ENCODE peak calls at places on chromosomes 12 and 14, in six cellular contexts. Y, B, M, T, N and C are unnamed samples.

GRCh38 chr12:121217761-121218160 is 7.8 kb downstream of the P2RX4 start:
- DNase-seq in Y (no peak), B (no peak), M (no peak), T (no peak), N (no peak), C (no peak)

GRCh38 chr14:34665785-34666425 is 36.0 kb upstream of the SNX6 start:
- DNase-seq in Y (no peak), B (no peak), M (peak), T (no peak), N (no peak), C (peak)

GRCh38 chr12:54282949-54283593 is 2.5 kb downstream of the HNRNPA1 start:
- DNase-seq in Y (no peak), B (no peak), M (no peak), T (no peak), N (no peak), C (no peak)

GRCh38 chr12:92403210-92404175 is 257.8 kb upstream of the BTG1 start:
- DNase-seq in Y (no peak), B (no peak), M (no peak), T (no peak), N (no peak), C (no peak)

GRCh38 chr12:27279836-27280235 is 35.8 kb downstream of the STK38L start:
- DNase-seq in Y (no peak), B (no peak), M (no peak), T (no peak), N (no peak), C (no peak)

GRCh38 chr14:72595152-72595551 is 298.7 kb downstream of the DPF3 start:
- DNase-seq in Y (no peak), B (no peak), M (no peak), T (no peak), N (no peak), C (no peak)

GRCh38 chr14:67555518-67556090 is 22.5 kb downstream of the PLEKHH1 start:
- DNase-seq in Y (no peak), B (no peak), M (no peak), T (no peak), N (no peak), C (no peak)

GRCh38 chr12:53287741-53288216 is 7.6 kb upstream of the PFDN5 start:
- DNase-seq in Y (peak), B (peak), M (peak), T (peak), N (no peak), C (peak)

GRCh38 chr12:104524026-104524425 is 67.3 kb downstream of the CHST11 start:
- DNase-seq in Y (no peak), B (no peak), M (peak), T (no peak), N (no peak), C (no peak)

GRCh38 chr14:31921741-31922140 is 155.4 kb upstream of the ARHGAP5 start:
- DNase-seq in Y (no peak), B (no peak), M (no peak), T (no peak), N (no peak), C (no peak)

GRCh38 chr12:76713130-76713529 is 50.8 kb upstream of the ZDHHC17 start:
- DNase-seq in Y (no peak), B (no peak), M (no peak), T (no peak), N (no peak), C (peak)

GRCh38 chr12:55063291-55063690 is 43.5 kb downstream of the NEUROD4 start:
- DNase-seq in Y (no peak), B (no peak), M (no peak), T (no peak), N (no peak), C (no peak)

GRCh38 chr14:68145036-68145435 is 325.5 kb downstream of the RAD51B start:
- DNase-seq in Y (no peak), B (no peak), M (no peak), T (no peak), N (no peak), C (no peak)

GRCh38 chr12:82527165-82527780 is 159.4 kb upstream of the TMTC2 start:
- DNase-seq in Y (peak), B (no peak), M (peak), T (no peak), N (no peak), C (peak)

GRCh38 chr14:94143239-94143638 is 13.8 kb upstream of the IFI27L2 start:
- DNase-seq in Y (no peak), B (no peak), M (no peak), T (no peak), N (no peak), C (no peak)

GRCh38 chr14:77111021-77111420 is 13.0 kb downstream of the CIPC start:
- DNase-seq in Y (peak), B (no peak), M (peak), T (no peak), N (no peak), C (no peak)

GRCh38 chr14:61662437-61663311 is 32.6 kb upstream of the HIF1A start:
- DNase-seq in Y (no peak), B (no peak), M (peak), T (no peak), N (no peak), C (peak)

GRCh38 chr12:101733166-101733565 is 6.1 kb downstream of the SYCP3 start:
- DNase-seq in Y (no peak), B (no peak), M (no peak), T (no peak), N (no peak), C (no peak)

GRCh38 chr12:31238764-31239387 is 87.1 kb downstream of the SINHCAF start:
- DNase-seq in Y (peak), B (no peak), M (peak), T (peak), N (no peak), C (peak)

GRCh38 chr12:95918194-95918993 is 24.0 kb downstream of the CCDC38 start:
- DNase-seq in Y (peak), B (no peak), M (peak), T (no peak), N (no peak), C (peak)

GRCh38 chr14:69287096-69287991 is 27.4 kb downstream of the GALNT16 start:
- DNase-seq in Y (no peak), B (no peak), M (peak), T (no peak), N (peak), C (no peak)

GRCh38 chr12:121719926-121720414 is 7.4 kb downstream of the TMEM120B start:
- DNase-seq in Y (no peak), B (no peak), M (peak), T (no peak), N (no peak), C (peak)

GRCh38 chr12:24057920-24058476 is 108.5 kb upstream of the SOX5 start:
- DNase-seq in Y (no peak), B (no peak), M (no peak), T (no peak), N (no peak), C (no peak)

GRCh38 chr12:102059343-102059742 is 2.4 kb downstream of the WASHC3 start:
- DNase-seq in Y (no peak), B (no peak), M (no peak), T (no peak), N (no peak), C (no peak)

GRCh38 chr14:105878125-105878524 is 351.7 kb downstream of the TMEM121 start:
- DNase-seq in Y (no peak), B (peak), M (no peak), T (peak), N (no peak), C (no peak)

GRCh38 chr12:14845350-14845750 is 2.0 kb upstream of the ART4 start:
- DNase-seq in Y (peak), B (no peak), M (peak), T (no peak), N (no peak), C (peak)

GRCh38 chr14:64109821-64110554 is 184.2 kb downstream of the ESR2 start:
- DNase-seq in Y (no peak), B (no peak), M (no peak), T (no peak), N (no peak), C (no peak)